ENCODE peak calls at places on chromosome 11, in four cellular contexts. B is bronchial epithelial cell, R is mucosa of descending colon, N is anterior cingulate cortex. L is an unnamed sample.

GRCh38 chr11:124878497-124879228 is 13.4 kb downstream of the ROBO3 start:
- DNase-seq in R (no peak), N (no peak), B (no peak), L (no peak)

GRCh38 chr11:65355013-65355775 is 643 bp downstream of the TIGD3 start:
- DNase-seq in B (no peak), N (no peak), R (peak; percentile 52), L (peak; percentile 27)

GRCh38 chr11:93145381-93145780 is 52.4 kb downstream of the SLC36A4 start:
- DNase-seq in B (no peak), R (no peak), N (no peak), L (no peak)

GRCh38 chr11:11620966-11621880 is 582 bp downstream of the GALNT18 start:
- DNase-seq in B (peak; percentile 39), R (peak; percentile 23), N (peak; percentile 20), L (peak; percentile 12)

GRCh38 chr11:102345923-102346322 is 1.1 kb upstream of the BIRC2 start:
- DNase-seq in B (peak; percentile 78), R (no peak), N (no peak), L (peak; percentile 93)

GRCh38 chr11:131579932-131580387 is 209.5 kb downstream of the NTM start:
- DNase-seq in B (peak; percentile 2), N (no peak), R (peak; percentile 12), L (peak; percentile 53)

GRCh38 chr11:75280227-75280671 is 39.7 kb downstream of the TPBGL start:
- DNase-seq in R (peak; percentile 88), N (peak; percentile 74), B (peak; percentile 46), L (peak; percentile 72)

GRCh38 chr11:61516675-61517516 is 8.3 kb downstream of the LRRC10B start:
- DNase-seq in R (peak; percentile 57), N (no peak), B (no peak), L (peak; percentile 50)

GRCh38 chr11:1199689-1200610 is 22.9 kb upstream of the MUC5B start:
- DNase-seq in N (no peak), B (no peak), R (no peak), L (no peak)

GRCh38 chr11:130037058-130037457 is 32.6 kb upstream of the APLP2 start:
- DNase-seq in R (peak; percentile 55), B (peak; percentile 98), N (no peak), L (peak; percentile 76)

GRCh38 chr11:62665630-62666258 is 632 bp downstream of the CSKMT start:
- DNase-seq in R (peak; percentile 63), B (no peak), N (peak; percentile 60), L (peak; percentile 57)

GRCh38 chr11:87451400-87451799 is 413.7 kb downstream of the TMEM135 start:
- DNase-seq in N (no peak), B (no peak), R (no peak), L (peak; percentile 42)

GRCh38 chr11:117220568-117220967 is 11.3 kb downstream of the PCSK7 start:
- DNase-seq in R (peak; percentile 42), N (peak; percentile 55), B (no peak), L (no peak)

GRCh38 chr11:45204761-45205160 is 58.3 kb downstream of the PRDM11 start:
- DNase-seq in N (no peak), B (no peak), R (no peak), L (no peak)

GRCh38 chr11:65589444-65590239 is 6.0 kb downstream of the KCNK7 start:
- DNase-seq in B (no peak), N (no peak), R (no peak), L (no peak)

GRCh38 chr11:94279996-94280395 is 24.4 kb upstream of the IZUMO1R start:
- DNase-seq in N (no peak), B (no peak), R (no peak), L (no peak)

GRCh38 chr11:48210052-48210451 is 6.6 kb upstream of the OR4B1 start:
- DNase-seq in N (no peak), B (no peak), R (peak; percentile 5), L (peak; percentile 50)

GRCh38 chr11:102179366-102179765 is 69.1 kb downstream of the YAP1 start:
- DNase-seq in R (no peak), N (no peak), B (no peak), L (no peak)

GRCh38 chr11:70191495-70192140 is 11.5 kb upstream of the FADD start:
- DNase-seq in R (peak; percentile 86), N (peak; percentile 13), B (peak; percentile 26), L (peak; percentile 67)

GRCh38 chr11:18452927-18453326 is 2.7 kb upstream of the LDHAL6A start:
- DNase-seq in B (peak; percentile 56), N (no peak), R (no peak), L (peak; percentile 78)

L was measured in ELR.